ENCODE peak calls at places on chromosomes 6 and 20, in six cellular contexts. F, O, J, A, N and W are unnamed samples.

GRCh38 chr20:7449269-7449668 is 491.0 kb downstream of the HAO1 start:
- DNase-seq in F (peak), O (no peak), J (no peak), A (no peak), N (no peak), W (no peak)

GRCh38 chr6:56292505-56293181 is 45.3 kb upstream of the COL21A1 start:
- DNase-seq in F (peak), O (peak), J (peak), A (peak), N (no peak), W (no peak)

GRCh38 chr20:51321343-51322163 is 221.0 kb downstream of the NFATC2 start:
- DNase-seq in F (no peak), O (peak), J (no peak), A (no peak), N (no peak), W (no peak)

GRCh38 chr6:13953061-13953705 is 28.4 kb downstream of the RNF182 start:
- DNase-seq in F (peak), O (no peak), J (no peak), A (no peak), N (no peak), W (no peak)

GRCh38 chr6:44475779-44476434 is 88.4 kb downstream of the CDC5L start:
- DNase-seq in F (peak), O (peak), J (peak), A (peak), N (peak), W (peak)

GRCh38 chr6:166461821-166462460 is 79.2 kb upstream of the MPC1 start:
- DNase-seq in F (no peak), O (no peak), J (no peak), A (no peak), N (no peak), W (peak)

GRCh38 chr6:105014954-105015353 is 58.0 kb downstream of the LIN28B start:
- DNase-seq in F (no peak), O (no peak), J (no peak), A (no peak), N (no peak), W (no peak)

GRCh38 chr6:151372164-151372563 is 19.2 kb downstream of the ZBTB2 start:
- DNase-seq in F (no peak), O (peak), J (no peak), A (no peak), N (no peak), W (no peak)

GRCh38 chr6:78910611-78911134 is 43.3 kb downstream of the IRAK1BP1 start:
- DNase-seq in F (peak), O (peak), J (peak), A (peak), N (no peak), W (no peak)

GRCh38 chr6:148351277-148351676 is 8.6 kb downstream of the SASH1 start:
- DNase-seq in F (no peak), O (no peak), J (no peak), A (no peak), N (no peak), W (no peak)

GRCh38 chr20:5195655-5196054 is 68.8 kb downstream of the CDS2 start:
- DNase-seq in F (peak), O (no peak), J (no peak), A (no peak), N (no peak), W (no peak)

GRCh38 chr20:63009044-63009961 is 2.5 kb upstream of the BHLHE23 start:
- DNase-seq in F (peak), O (peak), J (peak), A (peak), N (peak), W (peak)

GRCh38 chr6:165722022-165722421 is 59.0 kb upstream of the PDE10A start:
- DNase-seq in F (no peak), O (no peak), J (no peak), A (no peak), N (no peak), W (no peak)

GRCh38 chr6:100924574-100924973 is 43.4 kb upstream of the ASCC3 start:
- DNase-seq in F (no peak), O (no peak), J (no peak), A (no peak), N (no peak), W (no peak)

GRCh38 chr20:24670981-24671380 is 201.6 kb downstream of the SYNDIG1 start:
- DNase-seq in F (no peak), O (no peak), J (no peak), A (no peak), N (peak), W (no peak)

GRCh38 chr20:63331741-63332400 is 29.3 kb downstream of the CHRNA4 start:
- DNase-seq in F (no peak), O (no peak), J (no peak), A (no peak), N (no peak), W (no peak)

GRCh38 chr20:36862857-36863668 is 12.9 kb upstream of the TLDC2 start:
- DNase-seq in F (no peak), O (peak), J (no peak), A (no peak), N (no peak), W (no peak)

GRCh38 chr6:36963451-36964290 is 9.1 kb downstream of the PI16 start:
- DNase-seq in F (no peak), O (no peak), J (no peak), A (no peak), N (no peak), W (no peak)

GRCh38 chr20:24136659-24137246 is 148.2 kb upstream of the GGTLC1 start:
- DNase-seq in F (no peak), O (no peak), J (no peak), A (no peak), N (no peak), W (no peak)

GRCh38 chr6:33139596-33140206 is 52.6 kb downstream of the COL11A2 start:
- DNase-seq in F (no peak), O (no peak), J (no peak), A (no peak), N (no peak), W (no peak)

GRCh38 chr6:42047790-42048405 is 2.4 kb upstream of the TAF8 start:
- DNase-seq in F (no peak), O (no peak), J (no peak), A (peak), N (no peak), W (no peak)

GRCh38 chr6:79526897-79527296 is 10.3 kb downstream of the LCA5 start:
- DNase-seq in F (no peak), O (no peak), J (no peak), A (no peak), N (no peak), W (no peak)

GRCh38 chr20:61492065-61492464 is 240.0 kb downstream of the CDH4 start:
- DNase-seq in F (no peak), O (no peak), J (no peak), A (no peak), N (no peak), W (no peak)

GRCh38 chr6:73194744-73195143 is 30.6 kb downstream of the KHDC1L start:
- DNase-seq in F (no peak), O (no peak), J (no peak), A (no peak), N (no peak), W (no peak)

GRCh38 chr6:150211700-150212615 is 69.1 kb downstream of the PPP1R14C start:
- DNase-seq in F (no peak), O (peak), J (no peak), A (no peak), N (no peak), W (no peak)

GRCh38 chr6:100203391-100203790 is 209.4 kb upstream of the MCHR2 start:
- DNase-seq in F (peak), O (no peak), J (no peak), A (no peak), N (no peak), W (no peak)

GRCh38 chr6:10316327-10316726 is 98.5 kb downstream of the TFAP2A start:
- DNase-seq in F (no peak), O (no peak), J (no peak), A (no peak), N (peak), W (no peak)

GRCh38 chr20:10929023-10929422 is 255.2 kb upstream of the JAG1 start:
- DNase-seq in F (peak), O (no peak), J (no peak), A (no peak), N (no peak), W (no peak)

GRCh38 chr20:53161073-53161472 is 188.9 kb downstream of the TSHZ2 start:
- DNase-seq in F (no peak), O (no peak), J (no peak), A (no peak), N (no peak), W (no peak)

GRCh38 chr20:53161473-53161872 is 189.3 kb downstream of the TSHZ2 start:
- DNase-seq in F (no peak), O (no peak), J (no peak), A (no peak), N (no peak), W (no peak)

GRCh38 chr20:53164072-53164471 is 191.9 kb downstream of the TSHZ2 start:
- DNase-seq in F (no peak), O (no peak), J (no peak), A (no peak), N (no peak), W (no peak)

GRCh38 chr20:53163486-53163885 is 191.3 kb downstream of the TSHZ2 start:
- DNase-seq in F (peak), O (no peak), J (no peak), A (no peak), N (no peak), W (no peak)

DNA sequence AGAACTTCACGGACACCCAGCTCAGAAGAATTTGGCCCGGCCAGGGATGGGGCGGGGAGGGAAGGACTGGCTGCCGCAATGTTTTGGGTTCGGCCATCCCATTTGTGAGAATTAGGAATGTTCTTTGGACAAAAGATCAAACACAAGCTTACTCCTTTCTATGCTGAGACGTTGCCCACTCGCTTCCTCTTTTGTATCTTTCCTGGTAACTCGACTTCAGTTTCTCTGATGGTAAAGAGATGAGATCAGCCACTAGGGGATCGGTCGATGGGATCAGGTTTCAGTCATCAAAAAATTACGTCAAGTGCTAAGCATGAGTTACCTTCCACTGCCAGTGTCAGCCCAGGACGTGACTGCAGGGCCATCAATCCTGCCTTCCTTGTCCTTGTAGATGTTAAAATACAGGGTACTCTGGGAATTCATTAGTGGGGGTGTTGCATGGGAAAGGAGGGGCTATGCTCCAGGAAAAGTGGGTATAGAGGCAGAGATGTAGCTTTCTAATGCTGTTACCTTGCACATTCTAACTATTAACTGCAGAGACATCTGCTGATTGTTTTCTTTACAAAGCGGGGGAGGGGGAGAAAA is 190.2 kb downstream of the TSHZ2 start:
- DNase-seq in F (peak), O (peak), J (peak), A (no peak), N (no peak), W (no peak)
- TF ChIP-seq CTCF in F (no peak), O (peak), J (peak), A (no peak), N (peak), W (no peak)

GRCh38 chr6:108168980-108169800 is 3.4 kb downstream of the NR2E1 start:
- DNase-seq in F (no peak), O (peak), J (no peak), A (peak), N (no peak), W (no peak)

GRCh38 chr6:108168026-108168463 is 2.2 kb downstream of the NR2E1 start:
- DNase-seq in F (no peak), O (peak), J (no peak), A (no peak), N (no peak), W (no peak)

GRCh38 chr6:108167449-108167903 is 1.7 kb downstream of the NR2E1 start:
- DNase-seq in F (no peak), O (peak), J (peak), A (no peak), N (no peak), W (no peak)

GRCh38 chr6:108169801-108170606 is 4.2 kb downstream of the NR2E1 start:
- DNase-seq in F (no peak), O (peak), J (no peak), A (no peak), N (no peak), W (no peak)

GRCh38 chr6:108168501-108168979 is 2.7 kb downstream of the NR2E1 start:
- DNase-seq in F (peak), O (peak), J (peak), A (peak), N (no peak), W (no peak)
- TF ChIP-seq CTCF in F (peak), O (peak), J (no peak), A (no peak), N (no peak), W (peak)

GRCh38 chr20:40090236-40090635 is 598.8 kb downstream of the MAFB start:
- DNase-seq in F (no peak), O (no peak), J (no peak), A (no peak), N (no peak), W (no peak)
- TF ChIP-seq CTCF in F (no peak), O (peak), J (no peak), A (no peak), N (no peak), W (no peak)

GRCh38 chr6:123962508-123962907 is 158.8 kb downstream of the NKAIN2 start:
- DNase-seq in F (no peak), O (no peak), J (no peak), A (no peak), N (no peak), W (no peak)

GRCh38 chr6:123967900-123968299 is 164.2 kb downstream of the NKAIN2 start:
- DNase-seq in F (no peak), O (no peak), J (no peak), A (no peak), N (no peak), W (peak)

DNA sequence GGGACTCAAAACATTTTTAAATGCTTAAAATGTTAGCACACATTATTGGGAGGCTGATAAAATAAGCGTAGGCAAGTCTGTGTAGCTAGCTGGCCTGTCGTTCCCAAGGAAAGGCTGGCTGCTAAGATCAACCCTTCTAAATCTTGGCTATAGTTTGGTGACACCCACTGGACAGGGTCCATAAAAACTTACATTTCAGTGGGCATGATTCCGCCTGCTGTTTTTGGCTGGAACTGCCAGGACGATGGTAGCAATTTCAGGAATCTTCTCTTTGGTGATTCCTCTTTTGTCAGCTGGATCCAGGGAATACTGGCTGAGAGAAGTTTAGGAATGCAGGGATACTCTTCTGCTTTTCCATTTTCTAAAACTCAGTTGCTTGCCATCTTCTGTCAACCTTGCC is 162.2 kb downstream of the NKAIN2 start:
- DNase-seq in F (no peak), O (peak), J (peak), A (peak), N (no peak), W (no peak)
- TF ChIP-seq CTCF in F (no peak), O (peak), J (peak), A (peak), N (peak), W (no peak)

DNA sequence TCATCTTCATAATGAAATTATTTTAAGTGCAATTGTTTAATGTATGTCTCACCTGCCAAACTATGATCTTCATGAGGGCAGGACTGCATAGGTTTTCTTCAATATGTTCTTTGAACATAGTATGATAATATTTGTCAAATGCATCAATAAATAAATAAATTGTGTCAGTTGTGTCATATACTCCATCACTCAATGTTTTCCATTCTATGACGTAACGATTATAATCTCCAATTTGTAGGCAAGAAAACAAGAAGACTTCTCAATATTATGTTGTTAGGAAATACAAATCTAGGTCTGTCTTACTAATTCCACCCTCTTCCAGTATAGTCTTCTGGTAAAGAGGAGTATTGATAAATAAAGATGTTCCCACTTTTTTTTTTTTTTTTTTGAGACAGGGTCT is 858.1 kb downstream of the MAFB start:
- DNase-seq in F (no peak), O (no peak), J (no peak), A (no peak), N (no peak), W (no peak)
- TF ChIP-seq CTCF in F (no peak), O (no peak), J (no peak), A (no peak), N (no peak), W (no peak)

DNA sequence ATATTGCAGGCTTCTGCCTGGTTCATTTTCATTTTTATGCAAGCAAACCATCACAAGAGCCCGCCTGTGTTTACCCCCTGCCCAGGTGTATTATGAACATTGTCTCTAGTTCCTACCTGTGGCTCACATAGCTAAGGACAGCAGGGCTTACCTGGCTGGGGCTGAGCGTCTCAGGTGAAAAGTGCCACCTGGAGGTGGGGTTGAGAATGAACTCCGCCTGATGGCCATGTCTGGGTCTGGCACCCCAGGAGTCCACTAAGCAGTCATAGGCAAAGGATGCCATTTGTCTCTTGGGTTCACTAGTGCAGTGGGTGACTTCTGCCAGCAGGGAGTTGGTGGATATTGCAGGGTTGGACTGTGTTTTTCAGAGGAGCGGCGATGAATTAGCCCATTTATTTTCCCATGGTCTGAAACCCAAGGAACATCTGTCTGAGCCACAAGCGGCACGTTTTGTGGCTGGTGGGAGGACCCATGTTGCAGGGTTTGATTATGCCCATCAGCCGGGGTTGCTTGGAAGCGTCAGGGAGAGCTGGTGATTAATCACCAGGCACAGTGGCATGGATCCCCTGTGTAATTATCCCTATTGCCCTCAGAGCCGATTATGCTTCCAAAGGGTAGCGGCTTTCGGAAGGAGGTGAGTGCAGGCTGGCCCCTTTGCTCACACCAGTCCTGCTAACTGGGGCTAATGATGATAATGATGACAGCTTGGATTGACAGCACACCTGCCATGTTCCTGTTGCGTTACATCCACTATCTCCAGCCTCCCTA is 92.2 kb downstream of the CDH26 start:
- DNase-seq in F (no peak), O (peak), J (no peak), A (no peak), N (no peak), W (no peak)
- TF ChIP-seq CTCF in F (peak), O (peak), J (peak), A (no peak), N (peak), W (no peak)